ENCODE peak calls at places on chromosome 7, in seven cellular contexts. P, U, H, J, V, L and R are unnamed samples.
A peak's percentile ranks its signal among the peaks of the same experiment; 100 is the strongest.

GRCh38 chr7:28921822-28922221 is 36.3 kb downstream of the TRIL start:
- DNase-seq in P (peak; percentile 46), U (peak; percentile 20), H (peak; percentile 47), J (no peak), V (peak; percentile 13), L (peak; percentile 64), R (peak; percentile 66)

GRCh38 chr7:33832326-33832725 is 73.0 kb upstream of the BMPER start:
- DNase-seq in P (no peak), U (no peak), H (no peak), J (no peak), V (no peak), L (no peak), R (peak; percentile 60)

GRCh38 chr7:100965051-100965722 is 4.2 kb upstream of the MUC12 start:
- DNase-seq in P (no peak), U (no peak), H (no peak), J (no peak), V (no peak), L (no peak), R (no peak)

GRCh38 chr7:120993011-120993574 is 4.6 kb downstream of the CPED1 start:
- DNase-seq in P (no peak), U (no peak), H (no peak), J (no peak), V (no peak), L (no peak), R (no peak)

GRCh38 chr7:22093936-22094335 is 148.2 kb upstream of the CDCA7L start:
- DNase-seq in P (no peak), U (no peak), H (no peak), J (no peak), V (no peak), L (no peak), R (no peak)

GRCh38 chr7:50068026-50068425 is 25.0 kb downstream of the ZPBP start:
- DNase-seq in P (no peak), U (no peak), H (no peak), J (no peak), V (no peak), L (peak; percentile 26), R (no peak)

GRCh38 chr7:156907656-156908055 is 14.7 kb upstream of the LMBR1 start:
- DNase-seq in P (no peak), U (no peak), H (peak; percentile 97), J (no peak), V (no peak), L (peak; percentile 82), R (peak; percentile 82)

GRCh38 chr7:76294344-76295024 is 8.0 kb upstream of the HSPB1 start:
- DNase-seq in P (peak; percentile 42), U (no peak), H (peak; percentile 72), J (peak; percentile 98), V (peak; percentile 83), L (peak; percentile 97), R (peak; percentile 96)

GRCh38 chr7:47915066-47915976 is 32.9 kb downstream of the PKD1L1 start:
- DNase-seq in P (no peak), U (no peak), H (peak; percentile 42), J (no peak), V (no peak), L (no peak), R (peak; percentile 50)

GRCh38 chr7:129924602-129925001 is 28.2 kb downstream of the UBE2H start:
- DNase-seq in P (no peak), U (no peak), H (no peak), J (no peak), V (no peak), L (no peak), R (no peak)

GRCh38 chr7:91892821-91893340 is 12.4 kb upstream of the MTERF1 start:
- DNase-seq in P (no peak), U (no peak), H (no peak), J (no peak), V (no peak), L (peak; percentile 81), R (peak; percentile 37)